ENCODE peak calls at places on chromosomes 13 and 19, in ten cellular contexts. I is endothelial cell of umbilical vein, R is esophagus squamous epithelium, G is A549, Y is upper lobe of left lung, A is K562, S is uterus, C is breast epithelium, T is H1, W is tibial nerve. M is an unnamed sample.

GRCh38 chr13:71218960-71219359 is 648.0 kb downstream of the DACH1 start:
- DNase-seq in Y (no peak), A (no peak), T (no peak), I (peak; percentile 49), G (no peak), R (no peak), S (no peak), W (no peak), C (no peak), M (no peak)

GRCh38 chr13:42181381-42181953 is 90.5 kb upstream of the AKAP11 start:
- DNase-seq in Y (no peak), R (no peak), A (no peak), W (no peak), I (no peak), T (no peak), C (no peak), S (no peak), G (no peak), M (no peak)

GRCh38 chr13:59464926-59465325 is 698.8 kb downstream of the DIAPH3 start:
- DNase-seq in S (no peak), W (no peak), Y (no peak), C (no peak), R (no peak), I (no peak), T (no peak), G (no peak), A (no peak), M (no peak)

GRCh38 chr13:74134777-74135305 is 637 bp upstream of the KLF12 start:
- DNase-seq in S (peak; percentile 30), I (no peak), Y (peak; percentile 51), T (peak; percentile 80), C (peak; percentile 54), R (no peak), W (no peak), A (peak; percentile 12), G (peak; percentile 31), M (peak; percentile 25)

GRCh38 chr19:13118424-13119193 is 545 bp downstream of the NACC1 start:
- DNase-seq in Y (peak; percentile 87), G (peak; percentile 38), W (no peak), T (peak; percentile 92), C (peak; percentile 70), A (peak; percentile 92), R (no peak), S (peak; percentile 42), I (no peak), M (peak; percentile 58)

GRCh38 chr13:60620611-60621395 is 223.8 kb downstream of the TDRD3 start:
- DNase-seq in A (no peak), C (no peak), G (no peak), R (no peak), T (no peak), S (no peak), W (no peak), Y (no peak), I (no peak), M (no peak)

GRCh38 chr13:93450226-93450625 is 223.6 kb downstream of the GPC6 start:
- DNase-seq in A (no peak), Y (no peak), W (no peak), R (no peak), I (no peak), S (no peak), C (no peak), G (no peak), T (no peak), M (no peak)

GRCh38 chr13:46543307-46543706 is 9.7 kb upstream of the LRCH1 start:
- DNase-seq in Y (no peak), W (no peak), T (no peak), C (no peak), I (no peak), S (no peak), A (no peak), R (no peak), G (no peak), M (no peak)

GRCh38 chr13:110592670-110593069 is 22.7 kb upstream of the NAXD start:
- DNase-seq in I (no peak), T (no peak), A (no peak), Y (no peak), G (no peak), C (no peak), W (no peak), R (no peak), S (no peak), M (no peak)

DNA sequence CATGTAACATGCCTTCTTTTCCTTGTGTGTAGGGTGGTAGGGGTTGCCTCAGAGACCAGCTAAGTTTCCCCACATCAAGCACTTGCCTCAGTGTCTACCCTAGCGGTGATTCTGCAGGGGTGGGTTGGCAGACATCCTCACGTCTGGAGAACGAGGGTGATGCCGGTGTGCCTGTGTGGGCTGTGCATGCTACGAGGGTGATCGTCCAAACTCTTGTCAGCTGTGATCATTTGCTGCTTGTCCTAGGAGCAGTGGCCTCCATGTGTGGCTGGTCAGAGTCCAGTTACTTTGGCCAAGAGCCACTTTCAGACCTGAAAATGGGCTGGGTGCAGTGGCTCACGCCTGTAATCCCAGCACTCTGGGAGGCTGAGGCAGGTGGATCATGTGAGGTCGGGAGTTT is 5.1 kb downstream of the GPI start:
- DNase-seq in G (no peak), T (no peak), C (no peak), I (no peak), S (no peak), W (no peak), Y (no peak), A (no peak), R (no peak), M (no peak)
- H3K27ac ChIP-seq in G (no peak overlapping the region), T (no peak overlapping the region), C (no peak overlapping the region), I (no peak overlapping the region), S (no peak overlapping the region), W (no peak overlapping the region), Y (no peak overlapping the region), A (no peak overlapping the region), R (no peak overlapping the region), M (peak overlapping the region; percentile 90)

GRCh38 chr13:20566424-20566916 is 487 bp upstream of the IFT88 start:
- DNase-seq in W (peak; percentile 32), R (no peak), Y (no peak), T (no peak), G (peak; percentile 40), A (no peak), S (peak; percentile 70), I (no peak), C (no peak), M (peak; percentile 70)

GRCh38 chr13:20567881-20568528 is 1.0 kb downstream of the IFT88 start:
- DNase-seq in I (peak; percentile 20), T (no peak), G (no peak), Y (no peak), W (no peak), S (no peak), A (no peak), C (no peak), R (no peak), M (no peak)

GRCh38 chr13:20565120-20565736 is 1.7 kb upstream of the IFT88 start:
- DNase-seq in T (no peak), C (no peak), G (no peak), Y (no peak), W (no peak), R (no peak), S (no peak), A (no peak), I (peak; percentile 10), M (no peak)

GRCh38 chr13:20570540-20570939 is 3.6 kb downstream of the IFT88 start:
- DNase-seq in T (no peak), G (no peak), W (no peak), A (no peak), S (no peak), Y (no peak), I (no peak), R (no peak), C (no peak), M (no peak)

GRCh38 chr13:20566917-20567755 is at the start of gene IFT88:
- DNase-seq in R (peak; percentile 64), I (peak; percentile 90), A (peak; percentile 87), S (peak; percentile 84), C (peak; percentile 84), G (peak; percentile 58), W (peak; percentile 78), Y (peak; percentile 89), T (peak; percentile 91), M (peak; percentile 72)
- TF ChIP-seq POLR2A in R (no peak), I (peak; percentile 57), A (peak; percentile 70), S (peak; percentile 34), C (no peak), G (peak; percentile 45), W (no peak), Y (no peak), T (no peak), M (peak; percentile 59)

DNA sequence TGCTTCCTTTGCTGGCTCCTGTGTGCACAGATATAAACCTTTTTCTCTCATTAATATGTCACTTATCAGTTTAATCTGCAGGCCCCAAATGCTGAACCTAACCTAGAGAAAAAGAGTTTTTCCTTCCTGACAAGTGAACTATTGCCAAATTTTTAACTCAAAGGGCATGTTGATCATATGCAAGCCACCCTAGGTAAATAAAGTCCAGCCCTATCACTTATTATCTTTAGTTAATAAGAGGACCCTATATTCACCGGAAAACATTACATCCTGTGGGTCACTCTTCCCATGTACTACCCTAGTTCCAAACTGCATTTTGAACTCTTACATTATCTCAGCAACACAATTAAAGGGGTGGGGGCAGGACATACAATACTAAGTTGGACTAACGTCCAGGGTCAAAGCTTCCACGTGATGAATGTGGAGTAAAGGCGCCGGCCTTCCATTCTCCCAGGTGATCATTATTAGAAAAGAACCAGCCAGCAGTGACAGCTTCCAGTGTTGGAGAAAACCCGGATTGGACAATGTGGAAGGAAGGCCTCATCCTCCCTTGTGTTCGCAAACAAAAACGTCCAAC is 86.6 kb downstream of the STK24 start:
- DNase-seq in A (no peak), R (no peak), G (no peak), S (no peak), Y (no peak), C (no peak), T (no peak), W (no peak), I (peak; percentile 78), M (no peak)
- H3K27ac ChIP-seq in A (no peak overlapping the region), R (peak overlapping the region; percentile 45), G (peak overlapping the region; percentile 45), S (no peak overlapping the region), Y (no peak overlapping the region), C (peak overlapping the region; percentile 39), T (no peak overlapping the region), W (no peak overlapping the region), I (peak overlapping the region; percentile 46), M (no peak overlapping the region)

GRCh38 chr19:34363094-34363493 is 1.9 kb upstream of the GPI start:
- DNase-seq in S (no peak), R (no peak), G (no peak), Y (no peak), T (no peak), A (peak; percentile 45), I (no peak), W (no peak), C (no peak), M (no peak)

GRCh38 chr19:34365463-34366401 is 736 bp downstream of the GPI start:
- DNase-seq in S (peak; percentile 23), I (peak; percentile 40), G (no peak), Y (peak; percentile 40), R (no peak), A (peak; percentile 64), T (peak; percentile 60), C (no peak), W (no peak), M (peak; percentile 54)

GRCh38 chr19:34364462-34364829 is 550 bp upstream of the GPI start:
- DNase-seq in Y (no peak), R (no peak), T (no peak), S (no peak), I (no peak), W (no peak), G (no peak), A (no peak), C (no peak), M (no peak)

GRCh38 chr19:34363930-34364329 is 1.1 kb upstream of the GPI start:
- DNase-seq in S (no peak), A (no peak), R (no peak), G (no peak), C (no peak), Y (no peak), I (no peak), T (no peak), W (no peak), M (no peak)

GRCh38 chr19:34364830-34365462 is at the start of gene GPI:
- DNase-seq in C (no peak), T (peak; percentile 83), W (peak; percentile 29), G (peak; percentile 80), I (peak; percentile 28), A (peak; percentile 82), Y (peak; percentile 74), S (peak; percentile 34), R (no peak), M (peak; percentile 37)
- TF ChIP-seq POLR2A in C (no peak), T (peak; percentile 46), W (no peak), G (peak; percentile 100), I (peak; percentile 64), A (peak; percentile 74), Y (no peak), S (no peak), R (no peak), M (peak; percentile 69)